ENCODE peak calls at places on chromosomes 12 and 14, in five cellular contexts. F is NCI-H460; N is nephron progenitor cell; B is stimulated activated CD4-positive, alpha-beta T cell treated with anti-CD3 and anti-CD28 coated beads, Interleukin-15, amount 100 ng/mL, for 1 hour; T is non-pigmented ciliary epithelial cell. E is an unnamed sample.

GRCh38 chr14:64702493-64703392 is 1.5 kb upstream of the PLEKHG3 start:
- DNase-seq in F (no peak), N (peak; percentile 73), B (no peak), T (no peak), E (peak; percentile 81)

GRCh38 chr14:103748539-103748867 is 32.9 kb downstream of the ZFYVE21 start:
- DNase-seq in F (no peak), N (no peak), B (no peak), T (no peak), E (no peak)

GRCh38 chr12:51832708-51833107 is 15.8 kb downstream of the FIGNL2 start:
- DNase-seq in F (no peak), N (no peak), B (no peak), T (no peak), E (no peak)

GRCh38 chr14:101224356-101225115 is 321.0 kb upstream of the RTL1 start:
- DNase-seq in F (no peak), N (no peak), B (no peak), T (no peak), E (no peak)

GRCh38 chr12:3416159-3416558 is 74.8 kb upstream of the PRMT8 start:
- DNase-seq in F (no peak), N (no peak), B (no peak), T (no peak), E (no peak)

GRCh38 chr12:109710747-109711595 is 2.7 kb upstream of the FAM222A start:
- DNase-seq in F (peak; percentile 40), N (no peak), B (no peak), T (no peak), E (no peak)

GRCh38 chr12:24172773-24173447 is 223.4 kb upstream of the SOX5 start:
- DNase-seq in F (no peak), N (peak; percentile 49), B (no peak), T (no peak), E (no peak)

GRCh38 chr12:20492251-20492728 is 124.0 kb downstream of the PDE3A start:
- DNase-seq in F (peak; percentile 14), N (no peak), B (no peak), T (no peak), E (no peak)

GRCh38 chr12:79618848-79619404 is 71.8 kb downstream of the PAWR start:
- DNase-seq in F (no peak), N (no peak), B (no peak), T (no peak), E (no peak)

GRCh38 chr14:65239143-65239672 is 136.9 kb upstream of the MAX start:
- DNase-seq in F (no peak), N (no peak), B (no peak), T (peak; percentile 42), E (peak; percentile 59)

GRCh38 chr14:73752297-73752992 is 38.3 kb upstream of the PNMA1 start:
- DNase-seq in F (no peak), N (no peak), B (no peak), T (no peak), E (peak; percentile 81)

GRCh38 chr14:95415993-95416392 is 96.3 kb upstream of the CLMN start:
- DNase-seq in F (no peak), N (no peak), B (no peak), T (no peak), E (no peak)

GRCh38 chr14:95875831-95876768 is 532 bp upstream of the TUNAR start:
- DNase-seq in F (no peak), N (peak; percentile 69), B (no peak), T (no peak), E (no peak)

GRCh38 chr12:117012189-117012805 is 86.9 kb downstream of the TESC start:
- DNase-seq in F (no peak), N (no peak), B (no peak), T (no peak), E (no peak)

GRCh38 chr12:101738920-101739665 is at the start of gene SYCP3:
- DNase-seq in F (no peak), N (no peak), B (no peak), T (no peak), E (no peak)

GRCh38 chr12:94053676-94054075 is 94.7 kb upstream of the PLXNC1 start:
- DNase-seq in F (no peak), N (no peak), B (no peak), T (no peak), E (no peak)

GRCh38 chr12:112852810-112853209 is 54.0 kb upstream of the OAS1 start:
- DNase-seq in F (no peak), N (no peak), B (no peak), T (no peak), E (no peak)

GRCh38 chr14:30355431-30355913 is 203.5 kb upstream of the G2E3 start:
- DNase-seq in F (no peak), N (no peak), B (no peak), T (peak; percentile 10), E (no peak)

GRCh38 chr14:53458368-53458814 is 305.3 kb upstream of the DDHD1 start:
- DNase-seq in F (no peak), N (no peak), B (no peak), T (peak; percentile 45), E (no peak)

GRCh38 chr12:111412007-111412829 is 6.5 kb downstream of the SH2B3 start:
- DNase-seq in F (no peak), N (no peak), B (no peak), T (no peak), E (no peak)

GRCh38 chr14:72597834-72598233 is 296.1 kb downstream of the DPF3 start:
- DNase-seq in F (no peak), N (no peak), B (no peak), T (no peak), E (no peak)

GRCh38 chr14:106665814-106666213 is 1139.4 kb downstream of the TMEM121 start:
- DNase-seq in F (no peak), N (no peak), B (no peak), T (no peak), E (no peak)

GRCh38 chr14:52413729-52414453 is 99.8 kb downstream of the PTGER2 start:
- DNase-seq in F (no peak), N (no peak), B (no peak), T (no peak), E (no peak)

GRCh38 chr12:115267891-115268290 is 583.9 kb upstream of the TBX3 start:
- DNase-seq in F (no peak), N (no peak), B (no peak), T (no peak), E (no peak)

GRCh38 chr12:96194901-96195844 is 998 bp downstream of the ELK3 start:
- DNase-seq in F (peak; percentile 39), N (peak; percentile 54), B (peak; percentile 49), T (peak; percentile 61), E (peak; percentile 62)

GRCh38 chr14:69973846-69974245 is 94.6 kb downstream of the SMOC1 start:
- DNase-seq in F (no peak), N (no peak), B (no peak), T (no peak), E (no peak)

GRCh38 chr14:59852350-59852749 is 18.2 kb downstream of the RTN1 start:
- DNase-seq in F (no peak), N (no peak), B (no peak), T (no peak), E (no peak)

GRCh38 chr12:92821142-92821541 is 108.0 kb downstream of the EEA1 start:
- DNase-seq in F (no peak), N (no peak), B (no peak), T (no peak), E (no peak)

GRCh38 chr14:95609398-95609990 is 74.6 kb downstream of the GLRX5 start:
- DNase-seq in F (peak; percentile 40), N (peak; percentile 66), B (no peak), T (no peak), E (no peak)

E was measured in transverse colon.